ENCODE peak calls at places on chromosomes 12 and 14, in nine cellular contexts. K, C, Z, E, A, M, P, J and U are unnamed samples.

GRCh38 chr12:49615725-49616124 is 7.6 kb upstream of the PRPF40B start:
- DNase-seq in K (no peak), C (no peak), Z (no peak), E (peak; percentile 42), A (no peak), M (no peak), P (no peak), J (no peak), U (no peak)

GRCh38 chr12:91777268-91777997 is 368.2 kb downstream of the BTG1 start:
- DNase-seq in K (no peak), C (no peak), Z (no peak), E (peak; percentile 37), A (no peak), M (no peak), P (no peak), J (peak; percentile 3), U (no peak)

GRCh38 chr12:75208851-75209781 is 523 bp downstream of the KCNC2 start:
- DNase-seq in K (no peak), C (peak; percentile 3), Z (peak; percentile 51), E (peak; percentile 34), A (peak; percentile 28), M (no peak), P (no peak), J (peak; percentile 39), U (peak; percentile 59)

GRCh38 chr12:15116073-15116472 is 105.1 kb downstream of the RERG start:
- DNase-seq in K (no peak), C (no peak), Z (peak; percentile 14), E (no peak), A (no peak), M (peak; percentile 86), P (no peak), J (no peak), U (no peak)

GRCh38 chr12:111767362-111768158 is 827 bp downstream of the ALDH2 start:
- DNase-seq in K (no peak), C (no peak), Z (no peak), E (peak; percentile 14), A (no peak), M (no peak), P (no peak), J (no peak), U (peak; percentile 44)

GRCh38 chr12:101761347-101761746 is 22.1 kb upstream of the SYCP3 start:
- DNase-seq in K (no peak), C (no peak), Z (no peak), E (no peak), A (no peak), M (no peak), P (no peak), J (no peak), U (no peak)

GRCh38 chr14:25406818-25407217 is 356.9 kb upstream of the STXBP6 start:
- DNase-seq in K (no peak), C (no peak), Z (no peak), E (no peak), A (no peak), M (no peak), P (no peak), J (no peak), U (peak; percentile 16)

GRCh38 chr12:78726854-78727253 is 137.7 kb upstream of the SYT1 start:
- DNase-seq in K (no peak), C (no peak), Z (no peak), E (no peak), A (no peak), M (no peak), P (no peak), J (no peak), U (no peak)

GRCh38 chr12:77720258-77720657 is 110.4 kb upstream of the NAV3 start:
- DNase-seq in K (no peak), C (no peak), Z (no peak), E (no peak), A (no peak), M (no peak), P (no peak), J (no peak), U (no peak)

GRCh38 chr12:13044002-13044858 is at the start of gene FAM234B:
- DNase-seq in K (peak; percentile 75), C (no peak), Z (peak; percentile 51), E (peak; percentile 44), A (peak; percentile 87), M (peak; percentile 48), P (peak; percentile 96), J (peak; percentile 69), U (peak; percentile 81)

GRCh38 chr12:51218607-51219161 is 822 bp upstream of the POU6F1 start:
- DNase-seq in K (no peak), C (no peak), Z (no peak), E (no peak), A (no peak), M (no peak), P (no peak), J (no peak), U (peak; percentile 72)

GRCh38 chr12:39467432-39467870 is 24.5 kb upstream of the KIF21A start:
- DNase-seq in K (no peak), C (no peak), Z (peak; percentile 31), E (peak; percentile 13), A (peak; percentile 21), M (no peak), P (no peak), J (no peak), U (no peak)

GRCh38 chr12:132936163-132936562 is 19.9 kb downstream of the ZNF605 start:
- DNase-seq in K (no peak), C (no peak), Z (no peak), E (no peak), A (no peak), M (no peak), P (no peak), J (no peak), U (no peak)

GRCh38 chr12:50213439-50213838 is 46.3 kb upstream of the CERS5 start:
- DNase-seq in K (no peak), C (no peak), Z (no peak), E (no peak), A (no peak), M (no peak), P (no peak), J (no peak), U (no peak)

GRCh38 chr12:50085615-50085928 is 430 bp downstream of the SMARCD1 start:
- DNase-seq in K (no peak), C (no peak), Z (no peak), E (no peak), A (no peak), M (no peak), P (no peak), J (no peak), U (no peak)